ENCODE peak calls at places on chromosomes 5 and 9, in ten cellular contexts. M is COR-L47; B is stimulated activated CD4-positive, alpha-beta T cell treated with anti-CD3 and anti-CD28 coated beads, Interleukin-2, amount 100 ng/mL, for 48 hours; V is NCI-H1417; L is endothelial cell; P is DMS 273 treated with DMSO at 0.1 percent for 48 hours; K is PC-3; W is MM.1S; X is T1000; I is NCI-H1092 treated with DMSO at 0.1 percent for 48 hours. Z is an unnamed sample.
A peak's percentile ranks its signal among the peaks of the same experiment; 100 is the strongest.

GRCh38 chr9:89790542-89791109 is 185.8 kb downstream of the GADD45G start:
- DNase-seq in M (no peak), B (no peak), V (no peak), L (no peak), P (no peak), K (no peak), W (no peak), X (no peak), I (no peak), Z (peak; percentile 32)

GRCh38 chr9:14029811-14030210 is 284.1 kb downstream of the NFIB start:
- DNase-seq in M (no peak), B (no peak), V (no peak), L (no peak), P (no peak), K (no peak), W (no peak), X (no peak), I (no peak), Z (no peak)

GRCh38 chr9:113996531-113997001 is 81.5 kb downstream of the AMBP start:
- DNase-seq in M (no peak), B (no peak), V (no peak), L (no peak), P (no peak), K (no peak), W (no peak), X (no peak), I (no peak), Z (no peak)

GRCh38 chr9:113564804-113565237 is 101.3 kb downstream of the RGS3 start:
- DNase-seq in M (peak; percentile 38), B (no peak), V (peak; percentile 6), L (no peak), P (no peak), K (no peak), W (no peak), X (peak; percentile 25), I (peak; percentile 42), Z (peak; percentile 85)

GRCh38 chr5:149235841-149236240 is 35.8 kb upstream of the AFAP1L1 start:
- DNase-seq in M (no peak), B (no peak), V (no peak), L (no peak), P (no peak), K (no peak), W (no peak), X (no peak), I (no peak), Z (no peak)

GRCh38 chr9:37967681-37968080 is 63.8 kb upstream of the SLC25A51 start:
- DNase-seq in M (no peak), B (no peak), V (no peak), L (no peak), P (no peak), K (no peak), W (no peak), X (no peak), I (no peak), Z (no peak)

GRCh38 chr5:118723021-118723338 is 265.4 kb downstream of the DTWD2 start:
- DNase-seq in M (no peak), B (no peak), V (no peak), L (no peak), P (no peak), K (no peak), W (no peak), X (no peak), I (no peak), Z (no peak)

GRCh38 chr5:152560508-152561137 is 155.5 kb upstream of the NMUR2 start:
- DNase-seq in M (peak; percentile 65), B (peak; percentile 18), V (peak; percentile 77), L (peak; percentile 77), P (no peak), K (peak; percentile 56), W (peak; percentile 74), X (no peak), I (peak; percentile 50), Z (peak; percentile 37)

GRCh38 chr9:136143215-136144001 is 24.7 kb upstream of the TMEM250 start:
- DNase-seq in M (peak; percentile 63), B (no peak), V (peak; percentile 20), L (peak; percentile 59), P (no peak), K (peak; percentile 26), W (peak; percentile 21), X (no peak), I (no peak), Z (no peak)

GRCh38 chr9:74770508-74771261 is 117.0 kb downstream of the TRPM6 start:
- DNase-seq in M (peak; percentile 13), B (peak; percentile 48), V (no peak), L (peak; percentile 47), P (peak; percentile 3), K (peak; percentile 37), W (peak; percentile 56), X (no peak), I (peak; percentile 27), Z (no peak)

GRCh38 chr5:178274826-178275537 is 42.4 kb upstream of the PHYKPL start:
- DNase-seq in M (no peak), B (no peak), V (no peak), L (no peak), P (no peak), K (no peak), W (no peak), X (no peak), I (no peak), Z (no peak)

GRCh38 chr5:6914336-6914735 is 201.1 kb downstream of the TENT4A start:
- DNase-seq in M (no peak), B (no peak), V (no peak), L (no peak), P (no peak), K (no peak), W (no peak), X (no peak), I (no peak), Z (no peak)

GRCh38 chr9:137865581-137866145 is 11.9 kb upstream of the CACNA1B start:
- DNase-seq in M (no peak), B (no peak), V (no peak), L (no peak), P (no peak), K (no peak), W (no peak), X (no peak), I (no peak), Z (no peak)

GRCh38 chr5:95728494-95729114 is 2.5 kb upstream of the RHOBTB3 start:
- DNase-seq in M (no peak), B (no peak), V (no peak), L (no peak), P (no peak), K (peak; percentile 31), W (no peak), X (no peak), I (no peak), Z (peak; percentile 33)

GRCh38 chr5:115946655-115947054 is 15.6 kb upstream of the LVRN start:
- DNase-seq in M (no peak), B (no peak), V (no peak), L (no peak), P (no peak), K (no peak), W (no peak), X (no peak), I (no peak), Z (peak; percentile 25)

GRCh38 chr9:71271602-71272001 is 150.2 kb upstream of the TRPM3 start:
- DNase-seq in M (no peak), B (no peak), V (peak; percentile 77), L (no peak), P (no peak), K (no peak), W (no peak), X (no peak), I (no peak), Z (no peak)

GRCh38 chr5:174398171-174398570 is 326.2 kb upstream of the MSX2 start:
- DNase-seq in M (no peak), B (no peak), V (no peak), L (no peak), P (no peak), K (no peak), W (no peak), X (no peak), I (no peak), Z (no peak)

GRCh38 chr9:117293199-117294114 is 121.4 kb downstream of the ASTN2 start:
- DNase-seq in M (no peak), B (no peak), V (no peak), L (no peak), P (peak; percentile 8), K (no peak), W (no peak), X (no peak), I (no peak), Z (no peak)